ENCODE peak calls at places on chromosomes 4 and X, in eight cellular contexts. S is HEK293T, Q is T-helper 9 cell, Z is Daoy, U is NCI-H524, X is upper lobe of left lung, P is mammary epithelial cell, Y is NCI-H510A treated with DMSO at 0.1 percent for 48 hours. D is an unnamed sample.

GRCh38 chr4:182918044-182918607 is 940 bp upstream of the DCTD start:
- DNase-seq in S (no peak), Q (no peak), Z (no peak), U (no peak), X (no peak), P (peak), Y (no peak), D (no peak)

GRCh38 chrX:107935664-107936433 is 46.3 kb downstream of the TEX13B start:
- DNase-seq in S (no peak), Q (no peak), Z (peak), U (no peak), X (peak), P (peak), Y (no peak), D (peak)

GRCh38 chr4:180057198-180057821 is 2185.9 kb upstream of the TENM3 start:
- DNase-seq in S (peak), Q (no peak), Z (peak), U (peak), X (no peak), P (no peak), Y (no peak), D (no peak)

GRCh38 chr4:57018930-57019329 is 40.2 kb downstream of the POLR2B start:
- DNase-seq in S (no peak), Q (no peak), Z (no peak), U (no peak), X (no peak), P (no peak), Y (no peak), D (no peak)

GRCh38 chr4:74374561-74375327 is 9.8 kb downstream of the EREG start:
- DNase-seq in S (no peak), Q (no peak), Z (peak), U (no peak), X (no peak), P (peak), Y (no peak), D (peak)

GRCh38 chrX:102599084-102599949 is at the start of gene ARMCX5:
- DNase-seq in S (peak), Q (peak), Z (peak), U (peak), X (no peak), P (peak), Y (peak), D (peak)

GRCh38 chr4:119244832-119245231 is 32.3 kb downstream of the USP53 start:
- DNase-seq in S (no peak), Q (no peak), Z (no peak), U (no peak), X (no peak), P (no peak), Y (no peak), D (no peak)

GRCh38 chr4:55931833-55932232 is 16.9 kb upstream of the CEP135 start:
- DNase-seq in S (no peak), Q (no peak), Z (peak), U (no peak), X (no peak), P (no peak), Y (no peak), D (peak)

GRCh38 chr4:186472948-186473347 is 82.4 kb downstream of the MTNR1A start:
- DNase-seq in S (peak), Q (no peak), Z (no peak), U (peak), X (no peak), P (peak), Y (peak), D (peak)

GRCh38 chrX:68433155-68433980 is at the start of gene OPHN1:
- DNase-seq in S (peak), Q (no peak), Z (peak), U (peak), X (peak), P (peak), Y (peak), D (peak)

GRCh38 chr4:142352682-142353081 is 493.4 kb downstream of the INPP4B start:
- DNase-seq in S (no peak), Q (no peak), Z (no peak), U (no peak), X (no peak), P (no peak), Y (no peak), D (no peak)

GRCh38 chr4:146334862-146335449 is 120.6 kb downstream of the REELD1 start:
- DNase-seq in S (no peak), Q (no peak), Z (no peak), U (no peak), X (no peak), P (no peak), Y (peak), D (no peak)

GRCh38 chr4:17324431-17324830 is 187.5 kb downstream of the QDPR start:
- DNase-seq in S (peak), Q (peak), Z (no peak), U (peak), X (no peak), P (no peak), Y (no peak), D (peak)

GRCh38 chr4:1727117-1728031 is 6.1 kb downstream of the TACC3 start:
- DNase-seq in S (no peak), Q (no peak), Z (peak), U (no peak), X (no peak), P (peak), Y (no peak), D (peak)

GRCh38 chr4:153620352-153620751 is 63.7 kb upstream of the TLR2 start:
- DNase-seq in S (no peak), Q (no peak), Z (no peak), U (no peak), X (no peak), P (no peak), Y (no peak), D (no peak)

GRCh38 chrX:49761481-49761880 is 65.7 kb upstream of the PAGE1 start:
- DNase-seq in S (peak), Q (no peak), Z (peak), U (no peak), X (no peak), P (no peak), Y (no peak), D (no peak)

GRCh38 chr4:27046851-27047250 is 186.2 kb downstream of the STIM2 start:
- DNase-seq in S (no peak), Q (no peak), Z (no peak), U (no peak), X (no peak), P (no peak), Y (peak), D (no peak)

GRCh38 chrX:56764153-56764974 is 35.3 kb downstream of the NBDY start:
- DNase-seq in S (peak), Q (peak), Z (peak), U (no peak), X (peak), P (peak), Y (no peak), D (peak)

GRCh38 chr4:7198440-7199128 is 6.2 kb downstream of the SORCS2 start:
- DNase-seq in S (no peak), Q (no peak), Z (no peak), U (no peak), X (peak), P (no peak), Y (no peak), D (no peak)

GRCh38 chr4:16860506-16860905 is 37.9 kb downstream of the LDB2 start:
- DNase-seq in S (no peak), Q (no peak), Z (no peak), U (no peak), X (no peak), P (no peak), Y (no peak), D (peak)

GRCh38 chrX:154840856-154841255 is 6.4 kb upstream of the SMIM9 start:
- DNase-seq in S (peak), Q (no peak), Z (peak), U (peak), X (no peak), P (peak), Y (peak), D (peak)

GRCh38 chr4:124640037-124640730 is 72.3 kb downstream of the ANKRD50 start:
- DNase-seq in S (no peak), Q (no peak), Z (peak), U (no peak), X (no peak), P (peak), Y (no peak), D (peak)

GRCh38 chr4:96186593-96186992 is 346.7 kb downstream of the PDHA2 start:
- DNase-seq in S (no peak), Q (no peak), Z (no peak), U (no peak), X (no peak), P (no peak), Y (no peak), D (no peak)

GRCh38 chr4:30720656-30721352 is 635 bp downstream of the PCDH7 start:
- DNase-seq in S (no peak), Q (no peak), Z (peak), U (peak), X (peak), P (no peak), Y (peak), D (peak)

GRCh38 chrX:23952984-23953907 is 45.4 kb downstream of the CXorf58 start:
- DNase-seq in S (peak), Q (peak), Z (peak), U (no peak), X (no peak), P (no peak), Y (no peak), D (no peak)

GRCh38 chrX:118627084-118627758 is 100.2 kb upstream of the IL13RA1 start:
- DNase-seq in S (peak), Q (no peak), Z (peak), U (peak), X (no peak), P (peak), Y (no peak), D (no peak)

GRCh38 chr4:1092983-1093361 is 20.4 kb downstream of the RNF212 start:
- DNase-seq in S (no peak), Q (no peak), Z (no peak), U (no peak), X (no peak), P (no peak), Y (no peak), D (no peak)

GRCh38 chr4:75512336-75513211 is 1.6 kb downstream of the RCHY1 start:
- DNase-seq in S (no peak), Q (no peak), Z (peak), U (no peak), X (no peak), P (peak), Y (no peak), D (peak)

GRCh38 chrX:10554612-10555270 is 65.6 kb downstream of the MID1 start:
- DNase-seq in S (no peak), Q (no peak), Z (no peak), U (no peak), X (no peak), P (no peak), Y (no peak), D (no peak)

GRCh38 chr4:150342945-150343344 is 239.0 kb upstream of the MAB21L2 start:
- DNase-seq in S (no peak), Q (no peak), Z (no peak), U (no peak), X (no peak), P (peak), Y (no peak), D (no peak)

GRCh38 chrX:80879143-80879542 is 69.5 kb upstream of the BRWD3 start:
- DNase-seq in S (no peak), Q (no peak), Z (no peak), U (peak), X (no peak), P (no peak), Y (peak), D (no peak)

GRCh38 chr4:108774809-108775530 is 12.1 kb upstream of the ETNPPL start:
- DNase-seq in S (no peak), Q (no peak), Z (peak), U (no peak), X (no peak), P (no peak), Y (no peak), D (no peak)

GRCh38 chr4:159248383-159249178 is 145.7 kb downstream of the RAPGEF2 start:
- DNase-seq in S (peak), Q (no peak), Z (no peak), U (no peak), X (no peak), P (no peak), Y (no peak), D (no peak)

GRCh38 chrX:17968367-17968766 is 107.3 kb upstream of the RAI2 start:
- DNase-seq in S (no peak), Q (no peak), Z (no peak), U (peak), X (no peak), P (no peak), Y (peak), D (no peak)

GRCh38 chrX:44130189-44130588 is 157.0 kb upstream of the NDP start:
- DNase-seq in S (no peak), Q (no peak), Z (no peak), U (no peak), X (no peak), P (no peak), Y (no peak), D (no peak)

GRCh38 chrX:53160297-53160983 is 64.6 kb downstream of the KDM5C start:
- DNase-seq in S (no peak), Q (no peak), Z (no peak), U (no peak), X (no peak), P (peak), Y (no peak), D (no peak)

D was measured in HT1080.